ENCODE peak calls at places on chromosomes 3 and 15, in five cellular contexts. One of them, this sample, is unnamed.
A peak's percentile ranks its signal among the peaks of the same experiment; 100 is the strongest.

GRCh38 chr3:15919971-15920370 is 122.2 kb upstream of the ANKRD28 start:
- DNase-seq in SW480: no peak
- DNase-seq in EL: no peak
- DNase-seq in pancreas: no peak
- DNase-seq in activated CD4-positive, alpha-beta T cell treated with anti-CD3 and anti-CD28 coated beads, Interleukin-2, amount 50 U/mL, for 1 hour: no peak
- DNase-seq in this sample: no peak

GRCh38 chr3:178146406-178146831 is 389.8 kb upstream of the KCNMB2 start:
- DNase-seq in pancreas: no peak
- DNase-seq in EL: no peak
- DNase-seq in SW480: no peak
- DNase-seq in activated CD4-positive, alpha-beta T cell treated with anti-CD3 and anti-CD28 coated beads, Interleukin-2, amount 50 U/mL, for 1 hour: no peak
- DNase-seq in this sample: no peak

GRCh38 chr3:193816656-193817311 is 223.8 kb downstream of the OPA1 start:
- DNase-seq in SW480: peak; percentile 13
- DNase-seq in EL: peak; percentile 2
- DNase-seq in pancreas: peak; percentile 89
- DNase-seq in activated CD4-positive, alpha-beta T cell treated with anti-CD3 and anti-CD28 coated beads, Interleukin-2, amount 50 U/mL, for 1 hour: no peak
- DNase-seq in this sample: no peak

GRCh38 chr15:49215768-49216739 is 46.0 kb downstream of the GALK2 start:
- DNase-seq in activated CD4-positive, alpha-beta T cell treated with anti-CD3 and anti-CD28 coated beads, Interleukin-2, amount 50 U/mL, for 1 hour: no peak
- DNase-seq in SW480: no peak
- DNase-seq in EL: no peak
- DNase-seq in pancreas: no peak
- DNase-seq in this sample: no peak

GRCh38 chr3:2141482-2141881 is 42.8 kb downstream of the CNTN4 start:
- DNase-seq in SW480: no peak
- DNase-seq in activated CD4-positive, alpha-beta T cell treated with anti-CD3 and anti-CD28 coated beads, Interleukin-2, amount 50 U/mL, for 1 hour: no peak
- DNase-seq in EL: no peak
- DNase-seq in pancreas: no peak
- DNase-seq in this sample: no peak

GRCh38 chr3:38519000-38519399 is 22.9 kb downstream of the EXOG start:
- DNase-seq in EL: peak; percentile 82
- DNase-seq in activated CD4-positive, alpha-beta T cell treated with anti-CD3 and anti-CD28 coated beads, Interleukin-2, amount 50 U/mL, for 1 hour: no peak
- DNase-seq in SW480: no peak
- DNase-seq in pancreas: no peak
- DNase-seq in this sample: no peak

GRCh38 chr3:187193181-187193580 is 4.1 kb upstream of the RTP1 start:
- DNase-seq in activated CD4-positive, alpha-beta T cell treated with anti-CD3 and anti-CD28 coated beads, Interleukin-2, amount 50 U/mL, for 1 hour: no peak
- DNase-seq in EL: no peak
- DNase-seq in pancreas: no peak
- DNase-seq in SW480: no peak
- DNase-seq in this sample: no peak

GRCh38 chr3:4350789-4351163 is 47.6 kb downstream of the SETMAR start:
- DNase-seq in SW480: peak; percentile 58
- DNase-seq in EL: peak; percentile 44
- DNase-seq in activated CD4-positive, alpha-beta T cell treated with anti-CD3 and anti-CD28 coated beads, Interleukin-2, amount 50 U/mL, for 1 hour: peak; percentile 24
- DNase-seq in pancreas: peak; percentile 26
- DNase-seq in this sample: peak; percentile 53

GRCh38 chr3:10224794-10225660 is 23.2 kb upstream of the TATDN2 start:
- DNase-seq in activated CD4-positive, alpha-beta T cell treated with anti-CD3 and anti-CD28 coated beads, Interleukin-2, amount 50 U/mL, for 1 hour: peak; percentile 60
- DNase-seq in pancreas: peak; percentile 65
- DNase-seq in EL: peak; percentile 78
- DNase-seq in SW480: peak; percentile 85
- DNase-seq in this sample: peak; percentile 99

GRCh38 chr15:69293741-69294615 is 4.7 kb upstream of the PAQR5 start:
- DNase-seq in EL: no peak
- DNase-seq in activated CD4-positive, alpha-beta T cell treated with anti-CD3 and anti-CD28 coated beads, Interleukin-2, amount 50 U/mL, for 1 hour: no peak
- DNase-seq in pancreas: no peak
- DNase-seq in SW480: no peak
- DNase-seq in this sample: no peak

GRCh38 chr3:15899438-15899837 is 101.7 kb upstream of the ANKRD28 start:
- DNase-seq in pancreas: no peak
- DNase-seq in SW480: peak; percentile 14
- DNase-seq in activated CD4-positive, alpha-beta T cell treated with anti-CD3 and anti-CD28 coated beads, Interleukin-2, amount 50 U/mL, for 1 hour: no peak
- DNase-seq in EL: peak; percentile 62
- DNase-seq in this sample: no peak

GRCh38 chr3:37198547-37198946 is 24.2 kb upstream of the LRRFIP2 start:
- DNase-seq in SW480: no peak
- DNase-seq in EL: no peak
- DNase-seq in pancreas: no peak
- DNase-seq in activated CD4-positive, alpha-beta T cell treated with anti-CD3 and anti-CD28 coated beads, Interleukin-2, amount 50 U/mL, for 1 hour: no peak
- DNase-seq in this sample: no peak

GRCh38 chr15:65914371-65914770 is 45.1 kb downstream of the RAB11A start:
- DNase-seq in pancreas: no peak
- DNase-seq in EL: no peak
- DNase-seq in SW480: no peak
- DNase-seq in activated CD4-positive, alpha-beta T cell treated with anti-CD3 and anti-CD28 coated beads, Interleukin-2, amount 50 U/mL, for 1 hour: no peak
- DNase-seq in this sample: no peak

GRCh38 chr15:45203182-45203581 is 15.4 kb upstream of the SHF start:
- DNase-seq in EL: no peak
- DNase-seq in SW480: no peak
- DNase-seq in pancreas: no peak
- DNase-seq in activated CD4-positive, alpha-beta T cell treated with anti-CD3 and anti-CD28 coated beads, Interleukin-2, amount 50 U/mL, for 1 hour: no peak
- DNase-seq in this sample: no peak

GRCh38 chr3:194139085-194139976 is 3.4 kb downstream of the HES1 start:
- DNase-seq in SW480: peak; percentile 76
- DNase-seq in activated CD4-positive, alpha-beta T cell treated with anti-CD3 and anti-CD28 coated beads, Interleukin-2, amount 50 U/mL, for 1 hour: no peak
- DNase-seq in EL: peak; percentile 66
- DNase-seq in pancreas: no peak
- DNase-seq in this sample: peak; percentile 52

GRCh38 chr15:90358124-90359033 is 6.3 kb downstream of the ZNF774 start:
- DNase-seq in activated CD4-positive, alpha-beta T cell treated with anti-CD3 and anti-CD28 coated beads, Interleukin-2, amount 50 U/mL, for 1 hour: no peak
- DNase-seq in pancreas: no peak
- DNase-seq in EL: peak; percentile 45
- DNase-seq in SW480: no peak
- DNase-seq in this sample: no peak

GRCh38 chr15:100595964-100596363 is 6.0 kb downstream of the LINS1 start:
- DNase-seq in EL: no peak
- DNase-seq in SW480: no peak
- DNase-seq in pancreas: no peak
- DNase-seq in activated CD4-positive, alpha-beta T cell treated with anti-CD3 and anti-CD28 coated beads, Interleukin-2, amount 50 U/mL, for 1 hour: no peak
- DNase-seq in this sample: no peak

GRCh38 chr3:149197669-149198068 is 24.0 kb downstream of the CP start:
- DNase-seq in activated CD4-positive, alpha-beta T cell treated with anti-CD3 and anti-CD28 coated beads, Interleukin-2, amount 50 U/mL, for 1 hour: no peak
- DNase-seq in pancreas: no peak
- DNase-seq in EL: no peak
- DNase-seq in SW480: no peak
- DNase-seq in this sample: no peak

GRCh38 chr15:62603757-62604156 is 438.7 kb upstream of the C2CD4B start:
- DNase-seq in pancreas: no peak
- DNase-seq in SW480: no peak
- DNase-seq in EL: peak; percentile 60
- DNase-seq in activated CD4-positive, alpha-beta T cell treated with anti-CD3 and anti-CD28 coated beads, Interleukin-2, amount 50 U/mL, for 1 hour: no peak
- DNase-seq in this sample: no peak

GRCh38 chr15:85500729-85501128 is 120.3 kb downstream of the AKAP13 start:
- DNase-seq in SW480: no peak
- DNase-seq in activated CD4-positive, alpha-beta T cell treated with anti-CD3 and anti-CD28 coated beads, Interleukin-2, amount 50 U/mL, for 1 hour: no peak
- DNase-seq in pancreas: no peak
- DNase-seq in EL: no peak
- DNase-seq in this sample: no peak

GRCh38 chr3:59709702-59710555 is 660.1 kb upstream of the CFAP20DC start:
- DNase-seq in EL: no peak
- DNase-seq in activated CD4-positive, alpha-beta T cell treated with anti-CD3 and anti-CD28 coated beads, Interleukin-2, amount 50 U/mL, for 1 hour: no peak
- DNase-seq in SW480: peak; percentile 29
- DNase-seq in pancreas: peak; percentile 49
- DNase-seq in this sample: no peak

This sample was measured in HepG2.